ENCODE peak calls at places on chromosomes 12 and 14, in nine cellular contexts. O, P, F, K, Q, R, N, L and G are unnamed samples. For H3K36me3, the result is how much of the 10 kb centered on the place peaks cover.

GRCh38 chr14:36604757-36605505 is 22.5 kb upstream of the NKX2-8 start:
- DNase-seq in O (no peak), P (peak), F (peak), K (peak), Q (peak), R (no peak), N (no peak), L (peak), G (peak)

GRCh38 chr14:40368314-40368713 is 936.1 kb upstream of the FBXO33 start:
- DNase-seq in O (no peak), P (no peak), F (no peak), K (no peak), Q (no peak), R (no peak), N (no peak), L (peak), G (no peak)

GRCh38 chr12:114733919-114734318 is 49.9 kb upstream of the TBX3 start:
- DNase-seq in O (no peak), P (no peak), F (no peak), K (no peak), Q (no peak), R (no peak), N (no peak), L (no peak), G (no peak)

GRCh38 chr14:42214981-42215491 is 608.4 kb downstream of the LRFN5 start:
- DNase-seq in O (no peak), P (no peak), F (peak), K (no peak), Q (peak), R (no peak), N (no peak), L (peak), G (no peak)

GRCh38 chr12:49342066-49342913 is 4.4 kb upstream of the DNAJC22 start:
- DNase-seq in O (peak), P (peak), F (peak), K (peak), Q (no peak), R (peak), N (peak), L (peak), G (peak)

GRCh38 chr12:68612245-68612644 is 1.5 kb downstream of the RAP1B start:
- DNase-seq in O (no peak), P (no peak), F (no peak), K (peak), Q (no peak), R (no peak), N (no peak), L (peak), G (peak)

GRCh38 chr14:61076531-61076930 is 95.5 kb downstream of the SLC38A6 start:
- DNase-seq in O (no peak), P (no peak), F (no peak), K (peak), Q (no peak), R (no peak), N (no peak), L (no peak), G (no peak)

GRCh38 chr12:17322090-17322489 is 716.1 kb upstream of the LMO3 start:
- DNase-seq in O (no peak), P (no peak), F (no peak), K (no peak), Q (no peak), R (no peak), N (no peak), L (no peak), G (no peak)

GRCh38 chr14:33839193-33840076 is 111.4 kb downstream of the EGLN3 start:
- DNase-seq in O (no peak), P (peak), F (peak), K (peak), Q (no peak), R (no peak), N (peak), L (peak), G (no peak)

GRCh38 chr14:64137657-64138290 is 156.4 kb downstream of the ESR2 start:
- DNase-seq in O (no peak), P (peak), F (peak), K (peak), Q (no peak), R (no peak), N (no peak), L (peak), G (no peak)

GRCh38 chr14:52299692-52300278 is 14.3 kb upstream of the PTGER2 start:
- DNase-seq in O (no peak), P (no peak), F (peak), K (peak), Q (no peak), R (no peak), N (no peak), L (peak), G (peak)

GRCh38 chr12:123120452-123121166 is 30.3 kb downstream of the PITPNM2 start:
- DNase-seq in O (no peak), P (no peak), F (no peak), K (no peak), Q (no peak), R (no peak), N (no peak), L (peak), G (peak)

GRCh38 chr12:26746315-26746714 is 86.7 kb downstream of the ITPR2 start:
- DNase-seq in O (no peak), P (no peak), F (no peak), K (peak), Q (no peak), R (no peak), N (no peak), L (peak), G (no peak)

GRCh38 chr12:94074970-94075695 is 73.2 kb upstream of the PLXNC1 start:
- DNase-seq in O (no peak), P (peak), F (peak), K (peak), Q (no peak), R (no peak), N (peak), L (peak), G (no peak)

GRCh38 chr14:86787782-86788181 is 1205.2 kb downstream of the GALC start:
- DNase-seq in O (no peak), P (no peak), F (peak), K (no peak), Q (peak), R (no peak), N (no peak), L (peak), G (no peak)

GRCh38 chr12:24482882-24483604 is 465.9 kb downstream of the BCAT1 start:
- DNase-seq in O (no peak), P (no peak), F (no peak), K (no peak), Q (no peak), R (no peak), N (no peak), L (no peak), G (no peak)

GRCh38 chr12:5923043-5923605 is 21.9 kb downstream of the ANO2 start:
- DNase-seq in O (no peak), P (no peak), F (no peak), K (no peak), Q (no peak), R (no peak), N (no peak), L (no peak), G (no peak)

GRCh38 chr14:35365130-35366047 is 39.2 kb downstream of the NFKBIA start:
- DNase-seq in O (no peak), P (peak), F (no peak), K (no peak), Q (peak), R (no peak), N (no peak), L (peak), G (no peak)

GRCh38 chr14:38056270-38056669 is 151.4 kb upstream of the SSTR1 start:
- DNase-seq in O (no peak), P (no peak), F (no peak), K (peak), Q (no peak), R (no peak), N (no peak), L (no peak), G (peak)

GRCh38 chr12:57446292-57446960 is 8.7 kb upstream of the INHBE start:
- DNase-seq in O (no peak), P (no peak), F (no peak), K (no peak), Q (no peak), R (no peak), N (no peak), L (no peak), G (no peak)

GRCh38 chr12:92059976-92060375 is 85.7 kb downstream of the BTG1 start:
- DNase-seq in O (no peak), P (no peak), F (no peak), K (no peak), Q (no peak), R (no peak), N (no peak), L (peak), G (no peak)

GRCh38 chr12:49983892-49984291 is 11.1 kb downstream of the AQP6 start:
- DNase-seq in O (no peak), P (no peak), F (peak), K (no peak), Q (no peak), R (no peak), N (no peak), L (peak), G (no peak)

GRCh38 chr12:56599797-56600196 is 30.3 kb downstream of the BAZ2A start:
- DNase-seq in O (no peak), P (no peak), F (no peak), K (no peak), Q (no peak), R (no peak), N (no peak), L (no peak), G (no peak)

GRCh38 chr12:119576915-119577314 is 16.7 kb upstream of the TMEM233 start:
- DNase-seq in O (no peak), P (no peak), F (no peak), K (no peak), Q (no peak), R (no peak), N (no peak), L (no peak), G (no peak)

DNA sequence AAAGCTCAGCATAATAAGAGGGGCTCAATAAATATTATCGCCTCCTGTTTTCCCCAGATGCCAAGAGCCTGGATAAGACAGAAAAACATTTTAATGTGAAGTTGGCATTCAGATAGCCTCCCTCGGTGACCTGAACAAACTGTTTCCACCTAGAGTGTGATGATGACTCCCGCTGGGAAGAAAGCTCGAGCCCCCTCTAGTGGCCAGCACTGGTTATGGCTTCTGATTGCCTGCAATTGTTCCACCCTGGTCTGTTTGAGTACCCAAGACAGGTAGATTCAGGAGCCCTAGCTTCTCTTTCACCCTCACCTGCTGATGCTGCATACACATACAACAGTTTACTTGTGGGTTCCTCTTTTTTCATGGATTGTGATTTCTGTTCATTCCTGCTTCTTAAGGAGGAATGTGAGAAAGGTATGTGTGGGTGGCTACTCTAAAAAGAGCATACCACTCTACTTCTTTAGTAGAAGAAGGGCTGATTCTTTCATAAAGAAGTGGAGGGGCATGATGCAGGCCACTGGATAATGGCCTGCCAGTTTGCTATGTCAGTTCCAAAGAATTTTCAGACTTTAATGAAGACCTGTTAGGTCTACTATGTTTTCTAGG is 6.4 kb downstream of the ERG28 start:
- DNase-seq in O (peak), P (peak), F (peak), K (peak), Q (no peak), R (no peak), N (peak), L (peak), G (peak)
- H3K36me3 ChIP-seq in O (half or more), P (under half), F (under half), K (under half), Q (under half), R (under half), N (half or more), L (under half), G (half or more)

DNA sequence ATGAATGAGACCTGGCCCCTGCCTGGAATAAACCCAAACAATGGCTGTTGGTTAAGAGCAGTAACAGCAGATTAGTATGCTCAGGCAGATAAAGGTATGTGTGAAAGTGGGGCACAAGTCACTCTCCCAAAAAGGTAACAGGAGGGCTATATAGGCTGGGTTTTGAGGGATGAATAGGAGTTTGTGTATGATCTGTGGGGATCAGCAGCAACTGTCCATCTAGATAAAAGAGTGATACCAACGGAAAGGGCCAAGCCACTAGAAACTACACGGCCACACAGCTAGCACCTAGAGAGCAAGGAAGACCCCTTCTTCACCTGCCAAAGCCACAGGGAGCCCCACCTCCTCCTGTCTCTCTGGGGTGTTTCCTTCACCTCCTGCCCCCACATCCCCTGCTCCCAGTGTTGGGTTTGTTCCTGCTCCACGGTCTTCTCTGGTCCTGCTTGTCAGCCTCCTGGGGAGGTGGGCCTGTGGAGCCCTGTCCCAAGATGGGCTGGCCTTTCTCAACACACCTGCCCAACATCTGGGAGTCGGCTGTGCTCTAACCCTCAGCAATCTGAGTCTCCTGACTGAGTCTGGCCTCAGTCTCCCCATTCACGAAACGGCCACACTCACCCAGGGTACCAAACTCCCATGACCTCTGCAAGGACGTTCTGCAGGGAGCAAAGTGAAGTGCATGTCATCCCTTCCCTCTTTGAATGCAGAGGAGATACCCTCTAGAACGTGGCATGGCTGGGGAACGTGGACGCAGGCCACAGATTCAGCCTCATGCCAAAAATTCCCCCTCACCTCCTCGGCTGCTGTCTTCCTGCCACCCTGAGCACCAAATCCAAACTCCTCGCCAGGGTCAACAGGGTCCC is 108.2 kb downstream of the NCOR2 start:
- DNase-seq in O (no peak), P (no peak), F (no peak), K (no peak), Q (no peak), R (no peak), N (no peak), L (no peak), G (no peak)
- H3K36me3 ChIP-seq in O (under half), P (under half), F (under half), K (under half), Q (under half), R (under half), N (half or more), L (under half), G (under half)

GRCh38 chr12:3673960-3674708 is 78.8 kb downstream of the CRACR2A start:
- DNase-seq in O (no peak), P (no peak), F (no peak), K (no peak), Q (no peak), R (no peak), N (no peak), L (no peak), G (no peak)
- H3K36me3 ChIP-seq in O (half or more), P (under half), F (under half), K (under half), Q (under half), R (under half), N (half or more), L (under half), G (half or more)

DNA sequence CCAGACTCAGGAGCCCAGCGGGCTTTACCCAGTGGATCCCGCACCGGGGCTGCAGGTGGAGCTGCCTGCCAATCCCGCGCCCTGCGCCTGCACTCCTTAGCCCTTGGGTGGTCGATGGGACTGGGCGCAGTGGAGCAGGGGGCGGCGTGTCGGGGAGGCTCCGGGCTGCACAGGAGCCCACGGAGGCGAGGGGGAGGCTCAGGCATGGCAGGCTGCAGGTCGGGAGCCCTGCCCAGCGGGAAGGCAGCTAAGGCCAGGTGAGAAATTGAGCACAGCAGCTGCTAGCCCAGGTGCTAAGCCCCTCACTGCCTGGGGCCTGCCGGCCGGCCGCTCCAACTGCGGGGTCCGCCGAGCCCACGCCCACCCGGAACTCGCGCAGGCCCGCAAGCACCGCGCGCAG is 50.1 kb downstream of the RMST start:
- DNase-seq in O (no peak), P (no peak), F (no peak), K (no peak), Q (no peak), R (no peak), N (no peak), L (no peak), G (no peak)
- H3K36me3 ChIP-seq in O (under half), P (under half), F (under half), K (under half), Q (under half), R (under half), N (under half), L (under half), G (under half)

GRCh38 chr12:95498968-95499367 is 25.0 kb downstream of the METAP2 start:
- DNase-seq in O (no peak), P (no peak), F (no peak), K (no peak), Q (no peak), R (no peak), N (no peak), L (no peak), G (no peak)
- H3K36me3 ChIP-seq in O (half or more), P (under half), F (half or more), K (half or more), Q (under half), R (under half), N (half or more), L (half or more), G (half or more)

GRCh38 chr14:95463173-95463901 is 53.1 kb downstream of the SYNE3 start:
- DNase-seq in O (peak), P (no peak), F (no peak), K (no peak), Q (no peak), R (no peak), N (no peak), L (no peak), G (peak)
- H3K36me3 ChIP-seq in O (under half), P (under half), F (under half), K (under half), Q (under half), R (under half), N (half or more), L (under half), G (half or more)